ENCODE peak calls at places on chromosome 1, in ten cellular contexts. O, P, K, I, R, G, Q, S, B and F are unnamed samples.

GRCh38 chr1:41898191-41898713 is 20.5 kb downstream of the HIVEP3 start:
- DNase-seq in O (no peak), P (peak), K (no peak), I (no peak), R (no peak), G (peak), Q (peak), S (no peak), B (no peak), F (no peak)

GRCh38 chr1:31991202-31991601 is 22.5 kb upstream of the KHDRBS1 start:
- DNase-seq in O (no peak), P (no peak), K (no peak), I (no peak), R (no peak), G (no peak), Q (no peak), S (no peak), B (no peak), F (no peak)

GRCh38 chr1:30047576-30047975 is 675.8 kb downstream of the MATN1 start:
- DNase-seq in O (no peak), P (no peak), K (no peak), I (no peak), R (no peak), G (no peak), Q (no peak), S (no peak), B (no peak), F (no peak)

GRCh38 chr1:44245066-44245465 is 31.8 kb downstream of the DMAP1 start:
- DNase-seq in O (no peak), P (no peak), K (no peak), I (no peak), R (no peak), G (no peak), Q (no peak), S (no peak), B (no peak), F (no peak)

GRCh38 chr1:205629751-205630150 is 2.1 kb downstream of the ELK4 start:
- DNase-seq in O (no peak), P (no peak), K (no peak), I (no peak), R (no peak), G (no peak), Q (no peak), S (no peak), B (no peak), F (no peak)

GRCh38 chr1:92184632-92185031 is 33.1 kb upstream of the C1orf146 start:
- DNase-seq in O (peak), P (no peak), K (no peak), I (no peak), R (no peak), G (no peak), Q (no peak), S (no peak), B (no peak), F (no peak)

GRCh38 chr1:66495490-66495889 is 38.5 kb upstream of the SGIP1 start:
- DNase-seq in O (peak), P (no peak), K (no peak), I (no peak), R (no peak), G (no peak), Q (no peak), S (no peak), B (no peak), F (no peak)

GRCh38 chr1:189269011-189269410 is 1208.7 kb downstream of the BRINP3 start:
- DNase-seq in O (no peak), P (no peak), K (no peak), I (no peak), R (no peak), G (no peak), Q (no peak), S (no peak), B (no peak), F (no peak)

GRCh38 chr1:108561731-108562326 is 1.9 kb downstream of the EEIG2 start:
- DNase-seq in O (no peak), P (peak), K (peak), I (peak), R (peak), G (peak), Q (peak), S (peak), B (no peak), F (peak)

GRCh38 chr1:107198581-107198980 is 57.7 kb downstream of the NTNG1 start:
- DNase-seq in O (peak), P (no peak), K (no peak), I (no peak), R (no peak), G (no peak), Q (no peak), S (no peak), B (no peak), F (no peak)

GRCh38 chr1:93680121-93681094 is 1.2 kb downstream of the BCAR3 start:
- DNase-seq in O (peak), P (no peak), K (no peak), I (peak), R (peak), G (no peak), Q (peak), S (peak), B (no peak), F (peak)

GRCh38 chr1:185719021-185719420 is 15.2 kb upstream of the HMCN1 start:
- DNase-seq in O (peak), P (no peak), K (no peak), I (no peak), R (no peak), G (no peak), Q (no peak), S (no peak), B (no peak), F (no peak)

GRCh38 chr1:95625224-95625623 is 391.2 kb downstream of the RWDD3 start:
- DNase-seq in O (no peak), P (no peak), K (no peak), I (no peak), R (no peak), G (no peak), Q (no peak), S (no peak), B (no peak), F (no peak)

GRCh38 chr1:147509786-147510360 is 31.4 kb upstream of the BCL9 start:
- DNase-seq in O (no peak), P (no peak), K (no peak), I (no peak), R (no peak), G (no peak), Q (no peak), S (no peak), B (no peak), F (no peak)

GRCh38 chr1:177789956-177790355 is 179.9 kb downstream of the SEC16B start:
- DNase-seq in O (no peak), P (no peak), K (no peak), I (no peak), R (no peak), G (no peak), Q (no peak), S (no peak), B (no peak), F (no peak)

GRCh38 chr1:173861731-173862145 is 6.1 kb downstream of the GAS5 start:
- DNase-seq in O (no peak), P (no peak), K (no peak), I (no peak), R (no peak), G (no peak), Q (peak), S (no peak), B (no peak), F (no peak)

GRCh38 chr1:158732524-158732923 is 12.0 kb upstream of the OR6K3 start:
- DNase-seq in O (no peak), P (no peak), K (no peak), I (no peak), R (no peak), G (no peak), Q (no peak), S (no peak), B (no peak), F (no peak)

GRCh38 chr1:107877092-107877491 is 87.9 kb downstream of the VAV3 start:
- DNase-seq in O (peak), P (no peak), K (no peak), I (no peak), R (no peak), G (no peak), Q (no peak), S (no peak), B (no peak), F (no peak)